ENCODE peak calls at places on chromosome 15, in seven cellular contexts. O is DMS53, K is AG10803, Y is tibial artery, P is Ammon's horn, C is NCI-H1436, R is posterior vena cava. S is an unnamed sample.

GRCh38 chr15:46088486-46089437 is 453.9 kb downstream of the SQOR start:
- DNase-seq in Y (no peak), O (no peak), R (no peak), K (peak; percentile 37), P (no peak), C (no peak), S (no peak)

GRCh38 chr15:83219026-83219425 is 11.4 kb upstream of the HDGFL3 start:
- DNase-seq in O (no peak), K (no peak), C (no peak), R (no peak), P (no peak), Y (no peak), S (no peak)

GRCh38 chr15:95996494-95996893 is 334.0 kb upstream of the NR2F2 start:
- DNase-seq in C (no peak), K (no peak), P (no peak), Y (no peak), R (no peak), O (no peak), S (no peak)

GRCh38 chr15:66803182-66803729 is 101.2 kb downstream of the SMAD6 start:
- DNase-seq in Y (peak; percentile 82), K (peak; percentile 97), R (peak; percentile 97), O (peak; percentile 90), C (no peak), P (peak; percentile 20), S (no peak)

GRCh38 chr15:44033894-44034293 is 161.2 kb downstream of the FRMD5 start:
- DNase-seq in P (peak; percentile 21), C (no peak), K (peak; percentile 79), O (peak; percentile 7), Y (peak; percentile 21), R (no peak), S (peak; percentile 53)

GRCh38 chr15:87365221-87365620 is 891.3 kb downstream of the NTRK3 start:
- DNase-seq in P (no peak), Y (no peak), R (no peak), O (no peak), K (peak; percentile 85), C (no peak), S (no peak)

GRCh38 chr15:60118146-60118545 is 114.0 kb downstream of the FOXB1 start:
- DNase-seq in P (no peak), O (no peak), K (no peak), Y (no peak), R (no peak), C (peak; percentile 58), S (no peak)

GRCh38 chr15:67103869-67104268 is 38.5 kb downstream of the SMAD3 start:
- DNase-seq in P (no peak), C (no peak), O (no peak), K (no peak), Y (no peak), R (no peak), S (no peak)

GRCh38 chr15:47674576-47675232 is 42.6 kb upstream of the SEMA6D start:
- DNase-seq in Y (no peak), O (peak; percentile 92), C (peak; percentile 82), R (no peak), P (no peak), K (no peak), S (no peak)

GRCh38 chr15:74613089-74613952 is 2.3 kb upstream of the CLK3 start:
- DNase-seq in Y (no peak), P (no peak), C (no peak), R (no peak), K (no peak), O (peak; percentile 58), S (no peak)

GRCh38 chr15:63018639-63019038 is 23.9 kb upstream of the TPM1 start:
- DNase-seq in P (no peak), C (no peak), Y (no peak), O (no peak), R (no peak), K (peak; percentile 51), S (no peak)

GRCh38 chr15:99249270-99249817 is at the start of gene TTC23:
- DNase-seq in K (peak; percentile 86), C (no peak), O (peak; percentile 23), Y (peak; percentile 29), R (no peak), P (peak; percentile 67), S (peak; percentile 49)

GRCh38 chr15:99590913-99591646 is 25.3 kb downstream of the MEF2A start:
- DNase-seq in R (no peak), Y (no peak), K (no peak), O (no peak), C (no peak), P (no peak), S (no peak)

GRCh38 chr15:74614744-74615312 is 808 bp upstream of the CLK3 start:
- DNase-seq in Y (peak; percentile 84), R (peak; percentile 94), K (peak; percentile 80), O (peak; percentile 77), P (peak; percentile 86), C (peak; percentile 78), S (peak; percentile 76)

GRCh38 chr15:74420193-74420905 is 13.4 kb downstream of the SEMA7A start:
- DNase-seq in C (no peak), K (peak; percentile 48), R (no peak), Y (no peak), O (no peak), P (no peak), S (no peak)

GRCh38 chr15:74261041-74261440 is 24.9 kb downstream of the CCDC33 start:
- DNase-seq in C (no peak), O (no peak), P (no peak), Y (no peak), K (no peak), R (no peak), S (no peak)

GRCh38 chr15:51382787-51383186 is 41.3 kb downstream of the GLDN start:
- DNase-seq in C (peak; percentile 68), P (peak; percentile 65), K (peak; percentile 43), Y (no peak), O (peak; percentile 63), R (no peak), S (no peak)

GRCh38 chr15:90814193-90814811 is 54.1 kb upstream of the FURIN start:
- DNase-seq in P (no peak), R (no peak), K (no peak), O (no peak), C (no peak), Y (no peak), S (no peak)

GRCh38 chr15:86432861-86433260 is 353.2 kb downstream of the AGBL1 start:
- DNase-seq in Y (no peak), O (no peak), R (no peak), K (no peak), P (no peak), C (no peak), S (no peak)

GRCh38 chr15:75672646-75673425 is 25.1 kb downstream of the SNX33 start:
- DNase-seq in C (no peak), P (no peak), O (no peak), Y (no peak), K (peak; percentile 72), R (no peak), S (no peak)

GRCh38 chr15:42737529-42738328 is 801 bp upstream of the CDAN1 start:
- DNase-seq in C (peak; percentile 10), R (no peak), O (peak; percentile 21), K (no peak), P (no peak), Y (peak; percentile 16), S (no peak)

GRCh38 chr15:51062736-51063135 is 32.0 kb downstream of the TNFAIP8L3 start:
- DNase-seq in O (no peak), P (no peak), K (no peak), Y (no peak), R (no peak), C (no peak), S (no peak)

GRCh38 chr15:40925863-40926658 is 3.1 kb upstream of the DLL4 start:
- DNase-seq in O (no peak), K (peak; percentile 23), P (peak; percentile 72), C (peak; percentile 44), R (peak; percentile 79), Y (no peak), S (no peak)

GRCh38 chr15:38991126-38991525 is 426.5 kb upstream of the RASGRP1 start:
- DNase-seq in R (no peak), P (peak; percentile 36), O (peak; percentile 66), Y (peak; percentile 21), K (peak; percentile 82), C (no peak), S (peak; percentile 8)

GRCh38 chr15:70322051-70322668 is 224.4 kb upstream of the TLE3 start:
- DNase-seq in P (no peak), C (no peak), K (no peak), R (no peak), Y (no peak), O (no peak), S (no peak)

GRCh38 chr15:70605606-70606410 is 157.6 kb downstream of the UACA start:
- DNase-seq in C (no peak), Y (no peak), P (peak; percentile 81), K (peak; percentile 68), R (peak; percentile 88), O (no peak), S (peak; percentile 83)

GRCh38 chr15:58134886-58135285 is 3.3 kb upstream of the AQP9 start:
- DNase-seq in R (no peak), P (no peak), K (no peak), C (no peak), Y (no peak), O (no peak), S (no peak)

GRCh38 chr15:47924381-47924780 is 196.4 kb upstream of the SLC24A5 start:
- DNase-seq in R (no peak), Y (no peak), C (no peak), P (no peak), K (no peak), O (no peak), S (no peak)

GRCh38 chr15:40471778-40472130 is 970 bp downstream of the CHST14 start:
- DNase-seq in C (no peak), K (peak; percentile 22), R (no peak), O (peak; percentile 46), P (no peak), Y (no peak), S (no peak)

GRCh38 chr15:60215225-60215963 is 182.4 kb downstream of the ANXA2 start:
- DNase-seq in P (no peak), O (peak; percentile 79), R (no peak), Y (no peak), C (no peak), K (no peak), S (no peak)

GRCh38 chr15:70111203-70112017 is 13.7 kb upstream of the TLE3 start:
- DNase-seq in O (peak; percentile 80), K (peak; percentile 78), P (peak; percentile 88), R (peak; percentile 89), C (peak; percentile 75), Y (peak; percentile 62), S (peak; percentile 87)

GRCh38 chr15:70343961-70344360 is 246.2 kb upstream of the TLE3 start:
- DNase-seq in K (no peak), Y (no peak), C (no peak), R (no peak), O (no peak), P (no peak), S (no peak)

GRCh38 chr15:55739641-55740040 is 3.3 kb downstream of the PRTG start:
- DNase-seq in Y (no peak), K (no peak), O (no peak), C (no peak), R (no peak), P (no peak), S (no peak)

GRCh38 chr15:101844916-101845315 is 32.9 kb downstream of the OR4F15 start:
- DNase-seq in C (no peak), R (no peak), O (no peak), K (no peak), Y (no peak), P (no peak), S (no peak)

GRCh38 chr15:76588811-76589747 is 252.5 kb downstream of the ISL2 start:
- DNase-seq in Y (no peak), K (no peak), P (no peak), R (no peak), O (no peak), C (no peak), S (no peak)

S was measured in globus pallidus.